ENCODE peak calls at places on chromosomes 3 and 15, in nine cellular contexts. One of them, this sample, is unnamed.

GRCh38 chr15:77012868-77013267 is 17.9 kb downstream of the PSTPIP1 start:
- DNase-seq in tibial nerve: no peak
- DNase-seq in nephron progenitor cell: no peak
- DNase-seq in AG20443: no peak
- DNase-seq in stimulated activated CD4-positive, alpha-beta T cell treated with anti-CD3 and anti-CD28 coated beads, Interleukin-1b, Interleukin-23, amount 100 ng/mL, for 24 hours: no peak
- DNase-seq in HT-29: no peak
- DNase-seq in NCI-H460: no peak
- DNase-seq in COR-L47: no peak
- DNase-seq in activated CD8-positive, alpha-beta T cell treated with anti-CD3 and anti-CD28 coated beads for 36 hours: peak; percentile 75
- DNase-seq in this sample: no peak

GRCh38 chr3:2603734-2604297 is 505.1 kb downstream of the CNTN4 start:
- DNase-seq in tibial nerve: no peak
- DNase-seq in nephron progenitor cell: no peak
- DNase-seq in AG20443: no peak
- DNase-seq in stimulated activated CD4-positive, alpha-beta T cell treated with anti-CD3 and anti-CD28 coated beads, Interleukin-1b, Interleukin-23, amount 100 ng/mL, for 24 hours: no peak
- DNase-seq in HT-29: no peak
- DNase-seq in NCI-H460: no peak
- DNase-seq in COR-L47: no peak
- DNase-seq in activated CD8-positive, alpha-beta T cell treated with anti-CD3 and anti-CD28 coated beads for 36 hours: no peak
- DNase-seq in this sample: no peak

GRCh38 chr15:39685999-39686613 is 96.5 kb downstream of the FSIP1 start:
- DNase-seq in tibial nerve: peak; percentile 67
- DNase-seq in nephron progenitor cell: peak; percentile 53
- DNase-seq in AG20443: peak; percentile 56
- DNase-seq in stimulated activated CD4-positive, alpha-beta T cell treated with anti-CD3 and anti-CD28 coated beads, Interleukin-1b, Interleukin-23, amount 100 ng/mL, for 24 hours: peak; percentile 1
- DNase-seq in HT-29: peak; percentile 79
- DNase-seq in NCI-H460: peak; percentile 46
- DNase-seq in COR-L47: peak; percentile 53
- DNase-seq in activated CD8-positive, alpha-beta T cell treated with anti-CD3 and anti-CD28 coated beads for 36 hours: peak; percentile 51
- DNase-seq in this sample: peak; percentile 23

GRCh38 chr3:54376941-54377578 is 254.7 kb downstream of the CACNA2D3 start:
- DNase-seq in tibial nerve: no peak
- DNase-seq in nephron progenitor cell: no peak
- DNase-seq in AG20443: no peak
- DNase-seq in stimulated activated CD4-positive, alpha-beta T cell treated with anti-CD3 and anti-CD28 coated beads, Interleukin-1b, Interleukin-23, amount 100 ng/mL, for 24 hours: no peak
- DNase-seq in HT-29: no peak
- DNase-seq in NCI-H460: no peak
- DNase-seq in COR-L47: no peak
- DNase-seq in activated CD8-positive, alpha-beta T cell treated with anti-CD3 and anti-CD28 coated beads for 36 hours: no peak
- DNase-seq in this sample: no peak

GRCh38 chr15:96331141-96331941 is 841 bp downstream of the NR2F2 start:
- DNase-seq in tibial nerve: peak; percentile 5
- DNase-seq in nephron progenitor cell: no peak
- DNase-seq in AG20443: peak; percentile 55
- DNase-seq in stimulated activated CD4-positive, alpha-beta T cell treated with anti-CD3 and anti-CD28 coated beads, Interleukin-1b, Interleukin-23, amount 100 ng/mL, for 24 hours: no peak
- DNase-seq in HT-29: peak; percentile 66
- DNase-seq in NCI-H460: no peak
- DNase-seq in COR-L47: no peak
- DNase-seq in activated CD8-positive, alpha-beta T cell treated with anti-CD3 and anti-CD28 coated beads for 36 hours: no peak
- DNase-seq in this sample: no peak

GRCh38 chr3:184574552-184575430 is 13.2 kb downstream of the EPHB3 start:
- DNase-seq in tibial nerve: no peak
- DNase-seq in nephron progenitor cell: peak; percentile 73
- DNase-seq in AG20443: no peak
- DNase-seq in stimulated activated CD4-positive, alpha-beta T cell treated with anti-CD3 and anti-CD28 coated beads, Interleukin-1b, Interleukin-23, amount 100 ng/mL, for 24 hours: no peak
- DNase-seq in HT-29: no peak
- DNase-seq in NCI-H460: no peak
- DNase-seq in COR-L47: peak; percentile 36
- DNase-seq in activated CD8-positive, alpha-beta T cell treated with anti-CD3 and anti-CD28 coated beads for 36 hours: no peak
- DNase-seq in this sample: no peak

GRCh38 chr3:69699183-69699582 is 40.1 kb upstream of the MITF start:
- DNase-seq in tibial nerve: no peak
- DNase-seq in nephron progenitor cell: no peak
- DNase-seq in AG20443: no peak
- DNase-seq in stimulated activated CD4-positive, alpha-beta T cell treated with anti-CD3 and anti-CD28 coated beads, Interleukin-1b, Interleukin-23, amount 100 ng/mL, for 24 hours: no peak
- DNase-seq in HT-29: no peak
- DNase-seq in NCI-H460: no peak
- DNase-seq in COR-L47: no peak
- DNase-seq in activated CD8-positive, alpha-beta T cell treated with anti-CD3 and anti-CD28 coated beads for 36 hours: no peak
- DNase-seq in this sample: no peak

GRCh38 chr15:25770618-25771369 is 92.3 kb downstream of the ATP10A start:
- DNase-seq in tibial nerve: no peak
- DNase-seq in nephron progenitor cell: no peak
- DNase-seq in AG20443: no peak
- DNase-seq in stimulated activated CD4-positive, alpha-beta T cell treated with anti-CD3 and anti-CD28 coated beads, Interleukin-1b, Interleukin-23, amount 100 ng/mL, for 24 hours: no peak
- DNase-seq in HT-29: no peak
- DNase-seq in NCI-H460: no peak
- DNase-seq in COR-L47: no peak
- DNase-seq in activated CD8-positive, alpha-beta T cell treated with anti-CD3 and anti-CD28 coated beads for 36 hours: no peak
- DNase-seq in this sample: no peak

GRCh38 chr3:16849240-16849639 is 35.5 kb upstream of the PLCL2 start:
- DNase-seq in tibial nerve: peak; percentile 60
- DNase-seq in nephron progenitor cell: peak; percentile 42
- DNase-seq in AG20443: no peak
- DNase-seq in stimulated activated CD4-positive, alpha-beta T cell treated with anti-CD3 and anti-CD28 coated beads, Interleukin-1b, Interleukin-23, amount 100 ng/mL, for 24 hours: peak; percentile 32
- DNase-seq in HT-29: no peak
- DNase-seq in NCI-H460: no peak
- DNase-seq in COR-L47: peak; percentile 74
- DNase-seq in activated CD8-positive, alpha-beta T cell treated with anti-CD3 and anti-CD28 coated beads for 36 hours: peak; percentile 87
- DNase-seq in this sample: peak; percentile 10

GRCh38 chr3:146499701-146500100 is 30.3 kb upstream of the PLSCR2 start:
- DNase-seq in tibial nerve: no peak
- DNase-seq in nephron progenitor cell: no peak
- DNase-seq in AG20443: no peak
- DNase-seq in stimulated activated CD4-positive, alpha-beta T cell treated with anti-CD3 and anti-CD28 coated beads, Interleukin-1b, Interleukin-23, amount 100 ng/mL, for 24 hours: no peak
- DNase-seq in HT-29: no peak
- DNase-seq in NCI-H460: no peak
- DNase-seq in COR-L47: no peak
- DNase-seq in activated CD8-positive, alpha-beta T cell treated with anti-CD3 and anti-CD28 coated beads for 36 hours: no peak
- DNase-seq in this sample: no peak

GRCh38 chr3:4289044-4289443 is 14.1 kb upstream of the SETMAR start:
- DNase-seq in tibial nerve: no peak
- DNase-seq in nephron progenitor cell: no peak
- DNase-seq in AG20443: no peak
- DNase-seq in stimulated activated CD4-positive, alpha-beta T cell treated with anti-CD3 and anti-CD28 coated beads, Interleukin-1b, Interleukin-23, amount 100 ng/mL, for 24 hours: no peak
- DNase-seq in HT-29: no peak
- DNase-seq in NCI-H460: no peak
- DNase-seq in COR-L47: no peak
- DNase-seq in activated CD8-positive, alpha-beta T cell treated with anti-CD3 and anti-CD28 coated beads for 36 hours: no peak
- DNase-seq in this sample: no peak

GRCh38 chr15:90074023-90074422 is 28.2 kb downstream of the IDH2 start:
- DNase-seq in tibial nerve: no peak
- DNase-seq in nephron progenitor cell: no peak
- DNase-seq in AG20443: no peak
- DNase-seq in stimulated activated CD4-positive, alpha-beta T cell treated with anti-CD3 and anti-CD28 coated beads, Interleukin-1b, Interleukin-23, amount 100 ng/mL, for 24 hours: no peak
- DNase-seq in HT-29: no peak
- DNase-seq in NCI-H460: no peak
- DNase-seq in COR-L47: no peak
- DNase-seq in activated CD8-positive, alpha-beta T cell treated with anti-CD3 and anti-CD28 coated beads for 36 hours: no peak
- DNase-seq in this sample: no peak

GRCh38 chr15:68354923-68355322 is 77.0 kb downstream of the ITGA11 start:
- DNase-seq in tibial nerve: no peak
- DNase-seq in nephron progenitor cell: no peak
- DNase-seq in AG20443: peak; percentile 74
- DNase-seq in stimulated activated CD4-positive, alpha-beta T cell treated with anti-CD3 and anti-CD28 coated beads, Interleukin-1b, Interleukin-23, amount 100 ng/mL, for 24 hours: no peak
- DNase-seq in HT-29: no peak
- DNase-seq in NCI-H460: no peak
- DNase-seq in COR-L47: no peak
- DNase-seq in activated CD8-positive, alpha-beta T cell treated with anti-CD3 and anti-CD28 coated beads for 36 hours: peak; percentile 67
- DNase-seq in this sample: no peak

GRCh38 chr3:26460975-26461374 is 161.6 kb upstream of the LRRC3B start:
- DNase-seq in tibial nerve: no peak
- DNase-seq in nephron progenitor cell: no peak
- DNase-seq in AG20443: no peak
- DNase-seq in stimulated activated CD4-positive, alpha-beta T cell treated with anti-CD3 and anti-CD28 coated beads, Interleukin-1b, Interleukin-23, amount 100 ng/mL, for 24 hours: no peak
- DNase-seq in HT-29: no peak
- DNase-seq in NCI-H460: no peak
- DNase-seq in COR-L47: no peak
- DNase-seq in activated CD8-positive, alpha-beta T cell treated with anti-CD3 and anti-CD28 coated beads for 36 hours: no peak
- DNase-seq in this sample: no peak

GRCh38 chr3:126753191-126754160 is 49.4 kb downstream of the CHCHD6 start:
- DNase-seq in tibial nerve: no peak
- DNase-seq in nephron progenitor cell: no peak
- DNase-seq in AG20443: peak; percentile 53
- DNase-seq in stimulated activated CD4-positive, alpha-beta T cell treated with anti-CD3 and anti-CD28 coated beads, Interleukin-1b, Interleukin-23, amount 100 ng/mL, for 24 hours: no peak
- DNase-seq in HT-29: peak; percentile 96
- DNase-seq in NCI-H460: no peak
- DNase-seq in COR-L47: no peak
- DNase-seq in activated CD8-positive, alpha-beta T cell treated with anti-CD3 and anti-CD28 coated beads for 36 hours: no peak
- DNase-seq in this sample: no peak

GRCh38 chr3:66220066-66220465 is 735 bp upstream of the SLC25A26 start:
- DNase-seq in tibial nerve: no peak
- DNase-seq in nephron progenitor cell: no peak
- DNase-seq in AG20443: no peak
- DNase-seq in stimulated activated CD4-positive, alpha-beta T cell treated with anti-CD3 and anti-CD28 coated beads, Interleukin-1b, Interleukin-23, amount 100 ng/mL, for 24 hours: no peak
- DNase-seq in HT-29: no peak
- DNase-seq in NCI-H460: no peak
- DNase-seq in COR-L47: no peak
- DNase-seq in activated CD8-positive, alpha-beta T cell treated with anti-CD3 and anti-CD28 coated beads for 36 hours: no peak
- DNase-seq in this sample: no peak

GRCh38 chr3:126620743-126621142 is 34.2 kb downstream of the TXNRD3 start:
- DNase-seq in tibial nerve: no peak
- DNase-seq in nephron progenitor cell: no peak
- DNase-seq in AG20443: no peak
- DNase-seq in stimulated activated CD4-positive, alpha-beta T cell treated with anti-CD3 and anti-CD28 coated beads, Interleukin-1b, Interleukin-23, amount 100 ng/mL, for 24 hours: no peak
- DNase-seq in HT-29: no peak
- DNase-seq in NCI-H460: no peak
- DNase-seq in COR-L47: no peak
- DNase-seq in activated CD8-positive, alpha-beta T cell treated with anti-CD3 and anti-CD28 coated beads for 36 hours: no peak
- DNase-seq in this sample: no peak

GRCh38 chr3:31252216-31253185 is 280.2 kb upstream of the STT3B start:
- DNase-seq in tibial nerve: no peak
- DNase-seq in nephron progenitor cell: no peak
- DNase-seq in AG20443: no peak
- DNase-seq in stimulated activated CD4-positive, alpha-beta T cell treated with anti-CD3 and anti-CD28 coated beads, Interleukin-1b, Interleukin-23, amount 100 ng/mL, for 24 hours: no peak
- DNase-seq in HT-29: no peak
- DNase-seq in NCI-H460: no peak
- DNase-seq in COR-L47: no peak
- DNase-seq in activated CD8-positive, alpha-beta T cell treated with anti-CD3 and anti-CD28 coated beads for 36 hours: peak; percentile 52
- DNase-seq in this sample: no peak

GRCh38 chr15:79897380-79897678 is 515 bp upstream of the MTHFS start:
- DNase-seq in tibial nerve: peak; percentile 20
- DNase-seq in nephron progenitor cell: no peak
- DNase-seq in AG20443: no peak
- DNase-seq in stimulated activated CD4-positive, alpha-beta T cell treated with anti-CD3 and anti-CD28 coated beads, Interleukin-1b, Interleukin-23, amount 100 ng/mL, for 24 hours: no peak
- DNase-seq in HT-29: peak; percentile 78
- DNase-seq in NCI-H460: no peak
- DNase-seq in COR-L47: no peak
- DNase-seq in activated CD8-positive, alpha-beta T cell treated with anti-CD3 and anti-CD28 coated beads for 36 hours: no peak
- DNase-seq in this sample: no peak

GRCh38 chr15:27681038-27681437 is 418.1 kb downstream of the OCA2 start:
- DNase-seq in tibial nerve: no peak
- DNase-seq in nephron progenitor cell: no peak
- DNase-seq in AG20443: no peak
- DNase-seq in stimulated activated CD4-positive, alpha-beta T cell treated with anti-CD3 and anti-CD28 coated beads, Interleukin-1b, Interleukin-23, amount 100 ng/mL, for 24 hours: peak; percentile 6
- DNase-seq in HT-29: no peak
- DNase-seq in NCI-H460: no peak
- DNase-seq in COR-L47: no peak
- DNase-seq in activated CD8-positive, alpha-beta T cell treated with anti-CD3 and anti-CD28 coated beads for 36 hours: no peak
- DNase-seq in this sample: no peak

GRCh38 chr15:67063689-67064606 is 1.5 kb upstream of the SMAD3 start:
- DNase-seq in tibial nerve: no peak
- DNase-seq in nephron progenitor cell: peak; percentile 49
- DNase-seq in AG20443: no peak
- DNase-seq in stimulated activated CD4-positive, alpha-beta T cell treated with anti-CD3 and anti-CD28 coated beads, Interleukin-1b, Interleukin-23, amount 100 ng/mL, for 24 hours: no peak
- DNase-seq in HT-29: peak; percentile 88
- DNase-seq in NCI-H460: no peak
- DNase-seq in COR-L47: no peak
- DNase-seq in activated CD8-positive, alpha-beta T cell treated with anti-CD3 and anti-CD28 coated beads for 36 hours: peak; percentile 26
- DNase-seq in this sample: peak; percentile 86

GRCh38 chr3:8557298-8557697 is 55.7 kb downstream of the LMCD1 start:
- DNase-seq in tibial nerve: peak; percentile 60
- DNase-seq in nephron progenitor cell: no peak
- DNase-seq in AG20443: no peak
- DNase-seq in stimulated activated CD4-positive, alpha-beta T cell treated with anti-CD3 and anti-CD28 coated beads, Interleukin-1b, Interleukin-23, amount 100 ng/mL, for 24 hours: no peak
- DNase-seq in HT-29: no peak
- DNase-seq in NCI-H460: no peak
- DNase-seq in COR-L47: no peak
- DNase-seq in activated CD8-positive, alpha-beta T cell treated with anti-CD3 and anti-CD28 coated beads for 36 hours: no peak
- DNase-seq in this sample: no peak

This sample was measured in NCI-H146.